ENCODE peak calls at places on chromosomes 4 and X, in seven cellular contexts. Z, Q, T, J, V, Y and E are unnamed samples.

GRCh38 chr4:138875886-138876608 is 139.5 kb upstream of the NOCT start:
- DNase-seq in V (peak), T (no peak), Z (no peak), J (no peak), Y (peak), Q (peak), E (no peak)

GRCh38 chr4:186948361-186949291 is 225.0 kb upstream of the FAT1 start:
- DNase-seq in J (no peak), T (no peak), V (no peak), Z (no peak), Y (no peak), Q (peak), E (no peak)

GRCh38 chr4:147839200-147839599 is 107.3 kb downstream of the ARHGAP10 start:
- DNase-seq in J (no peak), Y (no peak), T (no peak), V (no peak), Z (no peak), Q (no peak), E (no peak)

GRCh38 chr4:77154074-77154473 is 2.9 kb upstream of the CCNG2 start:
- DNase-seq in V (no peak), Z (no peak), Q (no peak), J (no peak), T (no peak), Y (no peak), E (no peak)

GRCh38 chrX:119981286-119982070 is 37.9 kb upstream of the NKAP start:
- DNase-seq in Q (peak), T (peak), J (peak), Y (peak), V (no peak), Z (no peak), E (no peak)

GRCh38 chrX:13716905-13717304 is 17.5 kb downstream of the TRAPPC2 start:
- DNase-seq in T (no peak), J (no peak), Q (no peak), Y (no peak), Z (no peak), V (no peak), E (no peak)

GRCh38 chr4:74033721-74034120 is 4.8 kb downstream of the CXCL3 start:
- DNase-seq in V (no peak), Q (no peak), J (no peak), T (no peak), Y (peak), Z (no peak), E (no peak)

GRCh38 chr4:16269742-16270522 is 43.7 kb upstream of the TAPT1 start:
- DNase-seq in J (no peak), T (no peak), Y (peak), Q (peak), Z (no peak), V (no peak), E (no peak)

GRCh38 chr4:114287079-114287696 is 307.7 kb upstream of the ARSJ start:
- DNase-seq in T (no peak), V (no peak), Z (no peak), J (no peak), Q (no peak), Y (peak), E (no peak)

GRCh38 chr4:170805352-170805751 is 715.6 kb upstream of the AADAT start:
- DNase-seq in T (no peak), V (no peak), Y (no peak), Z (no peak), Q (no peak), J (peak), E (no peak)

GRCh38 chr4:124337874-124338273 is 374.7 kb downstream of the ANKRD50 start:
- DNase-seq in Q (peak), J (no peak), V (no peak), T (no peak), Z (no peak), Y (no peak), E (no peak)

GRCh38 chrX:85808217-85808616 is 239.1 kb downstream of the CHM start:
- DNase-seq in T (no peak), Q (no peak), Z (no peak), J (no peak), Y (peak), V (no peak), E (no peak)

GRCh38 chrX:77918568-77918967 is 8.1 kb downstream of the ATP7A start:
- DNase-seq in J (no peak), T (no peak), Y (peak), Q (no peak), Z (no peak), V (no peak), E (no peak)

GRCh38 chr4:106495498-106495897 is 126.9 kb upstream of the GIMD1 start:
- DNase-seq in Q (no peak), Y (no peak), V (no peak), J (no peak), Z (no peak), T (peak), E (no peak)

GRCh38 chr4:71167083-71167482 is 171.7 kb upstream of the SLC4A4 start:
- DNase-seq in Y (no peak), Z (no peak), T (no peak), Q (no peak), J (no peak), V (no peak), E (no peak)

GRCh38 chr4:1047976-1048780 is 36.8 kb downstream of the FGFRL1 start:
- DNase-seq in Y (no peak), Q (no peak), V (no peak), T (no peak), J (peak), Z (peak), E (no peak)

GRCh38 chr4:39626913-39627312 is 11.8 kb downstream of the SMIM14 start:
- DNase-seq in V (no peak), Q (no peak), Y (no peak), Z (no peak), T (no peak), J (no peak), E (no peak)

GRCh38 chr4:6495736-6496135 is 23.3 kb upstream of the PPP2R2C start:
- DNase-seq in Y (no peak), J (no peak), V (no peak), T (no peak), Q (no peak), Z (no peak), E (peak)

GRCh38 chr4:47915378-47915777 is 995 bp upstream of the NFXL1 start:
- DNase-seq in Q (no peak), Y (no peak), J (no peak), V (no peak), T (no peak), Z (no peak), E (no peak)

GRCh38 chr4:47914219-47914925 is at the start of gene NFXL1:
- DNase-seq in Z (peak), Y (peak), V (peak), T (peak), Q (peak), J (peak), E (peak)

GRCh38 chr4:47913328-47913727 is 1.1 kb downstream of the NFXL1 start:
- DNase-seq in T (no peak), Y (peak), Z (no peak), J (no peak), Q (peak), V (no peak), E (no peak)

GRCh38 chr4:47913858-47914218 is 545 bp downstream of the NFXL1 start:
- DNase-seq in V (no peak), Q (peak), Z (peak), Y (peak), T (peak), J (peak), E (no peak)

GRCh38 chr4:47914926-47915237 is 499 bp upstream of the NFXL1 start:
- DNase-seq in Y (no peak), Q (no peak), Z (no peak), T (no peak), V (no peak), J (no peak), E (no peak)
- H3K4me3 ChIP-seq in Y (peak), Q (peak), Z (peak), T (peak), V (peak), J (peak), E (peak)

GRCh38 chr4:38572798-38573197 is 91.2 kb upstream of the KLF3 start:
- DNase-seq in J (no peak), V (no peak), Q (no peak), Y (peak), T (no peak), Z (no peak), E (no peak)

GRCh38 chr4:38574559-38575333 is 89.3 kb upstream of the KLF3 start:
- DNase-seq in T (no peak), Q (no peak), J (no peak), V (no peak), Z (no peak), Y (no peak), E (no peak)

GRCh38 chr4:38581708-38582107 is 82.3 kb upstream of the KLF3 start:
- DNase-seq in J (no peak), Q (no peak), V (no peak), Z (no peak), T (no peak), Y (no peak), E (no peak)

GRCh38 chr4:38577482-38577881 is 86.5 kb upstream of the KLF3 start:
- DNase-seq in Q (no peak), Y (no peak), T (no peak), Z (no peak), V (no peak), J (no peak), E (no peak)

DNA sequence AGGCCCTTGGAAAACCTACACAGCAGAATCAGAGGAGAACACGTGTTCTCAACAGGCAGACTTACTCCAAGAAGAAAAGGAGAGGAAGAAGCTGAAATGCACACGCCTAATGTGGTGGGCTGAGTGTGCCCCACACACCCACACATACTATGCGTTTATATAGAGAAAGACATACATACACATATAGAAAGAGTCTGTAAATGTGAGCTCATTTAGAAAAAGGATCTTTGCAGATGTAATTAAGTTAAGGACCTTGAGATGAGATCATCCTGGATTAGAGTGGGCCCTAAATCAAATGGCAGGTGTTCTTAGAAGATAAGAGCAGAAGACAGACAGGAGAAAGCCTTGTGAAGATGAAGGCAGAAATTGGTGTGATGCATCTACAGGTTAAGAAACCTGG is 87.2 kb upstream of the KLF3 start:
- DNase-seq in V (no peak), T (no peak), J (peak), Y (no peak), Q (no peak), Z (no peak), E (no peak)
- H3K4me3 ChIP-seq in V (no peak), T (no peak), J (no peak), Y (no peak), Q (no peak), Z (no peak), E (no peak)

DNA sequence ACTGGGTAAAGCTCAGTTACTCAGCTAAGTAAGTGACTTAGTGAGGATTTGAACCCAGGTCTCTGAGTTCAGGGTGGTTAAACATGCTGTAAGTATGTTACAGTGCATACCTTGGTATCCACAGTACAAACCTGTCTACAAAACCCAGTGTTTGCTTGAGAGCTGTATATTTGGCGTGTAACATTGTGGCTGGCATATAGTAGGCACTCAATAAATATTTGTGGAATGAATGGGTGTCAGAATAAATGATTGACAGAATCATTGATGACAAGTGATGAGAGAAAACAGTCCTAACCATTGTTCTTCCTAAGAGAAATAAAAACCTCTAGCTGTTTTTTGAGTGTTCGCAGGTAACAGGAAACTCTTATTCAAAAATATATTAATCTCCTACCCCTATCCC is 79.7 kb upstream of the BCOR start:
- DNase-seq in J (no peak), Z (no peak), V (no peak), T (no peak), Q (no peak), Y (no peak), E (no peak)
- H3K4me3 ChIP-seq in J (peak), Z (peak), V (no peak), T (no peak), Q (no peak), Y (no peak), E (peak)

DNA sequence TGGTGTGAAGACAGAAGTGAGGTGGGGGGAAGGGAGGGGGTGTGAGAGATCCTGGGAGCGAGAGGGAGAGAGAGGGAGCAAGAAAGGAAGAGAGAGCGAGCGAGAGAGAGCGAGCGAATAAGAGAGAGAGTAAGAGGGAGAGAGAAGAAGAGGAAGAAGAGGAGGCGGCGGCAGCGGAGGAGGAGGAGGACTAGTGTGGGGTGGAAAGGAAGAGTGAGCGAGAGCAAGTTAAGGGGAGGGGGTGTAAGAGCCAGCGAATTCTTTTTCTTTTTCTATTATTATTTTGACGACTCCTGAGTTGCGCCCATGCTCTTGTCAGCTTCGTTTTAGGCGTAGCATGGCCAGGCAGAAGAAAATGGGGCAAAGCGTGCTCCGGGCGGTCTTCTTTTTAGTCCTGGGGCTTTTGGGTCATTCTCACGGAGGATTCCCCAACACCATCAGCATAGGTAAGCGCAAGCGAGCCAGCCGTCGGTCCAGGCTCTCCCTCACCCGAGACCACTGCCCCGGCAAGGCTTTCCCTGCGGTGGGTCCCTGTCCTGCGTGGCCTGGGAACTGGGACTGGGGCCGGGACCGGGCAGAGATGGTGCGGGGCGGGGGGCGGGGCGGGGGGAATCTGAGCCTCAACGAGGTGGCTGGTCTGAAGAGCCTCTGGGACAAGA is at the start of gene GRIA3:
- DNase-seq in Y (peak), V (no peak), Q (peak), J (peak), Z (no peak), T (no peak), E (no peak)
- H3K4me3 ChIP-seq in Y (peak), V (no peak), Q (peak), J (peak), Z (peak), T (peak), E (peak)

DNA sequence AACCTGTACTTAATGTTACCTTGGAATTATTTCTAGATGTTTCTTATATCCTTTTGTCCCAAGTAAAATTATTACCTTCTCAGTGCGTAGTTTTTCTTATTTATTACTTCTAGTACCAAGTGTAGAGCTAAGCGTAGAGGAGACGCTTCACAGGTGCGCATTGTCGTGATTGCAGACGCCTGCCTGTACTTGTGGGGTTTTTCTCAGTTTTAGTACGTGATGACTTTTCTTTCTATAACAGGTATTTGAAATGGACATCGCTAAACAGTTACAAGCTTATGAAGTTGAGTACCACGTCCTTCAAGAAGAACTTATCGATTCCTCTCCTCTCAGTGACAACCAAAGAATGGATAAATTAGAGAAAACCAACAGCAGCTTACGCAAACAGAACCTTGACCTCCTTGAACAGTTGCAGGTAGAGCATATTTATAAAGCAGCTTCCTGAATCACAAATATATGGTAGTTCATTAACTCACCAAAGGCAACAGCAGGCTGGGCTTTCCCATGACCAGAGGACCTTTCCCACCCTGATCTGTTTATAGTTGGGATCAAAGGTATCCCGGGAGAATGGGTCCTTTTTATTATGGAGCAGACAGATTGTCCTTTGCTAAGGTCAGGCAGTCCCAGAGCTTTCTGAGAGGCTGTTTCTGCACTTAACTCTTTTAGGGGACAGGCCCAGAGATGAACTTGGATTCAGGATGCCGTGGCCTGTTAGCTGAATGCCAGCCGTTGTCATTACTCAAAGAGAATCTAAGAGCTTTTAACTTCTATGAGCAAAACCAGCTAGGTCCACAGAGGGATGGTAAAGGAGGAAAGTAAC is 172.9 kb downstream of the PTTG2 start:
- DNase-seq in J (no peak), Z (no peak), T (no peak), Y (no peak), V (no peak), Q (peak), E (no peak)
- H3K4me3 ChIP-seq in J (no peak), Z (no peak), T (no peak), Y (no peak), V (no peak), Q (no peak), E (no peak)

GRCh38 chr4:13543648-13544555 is at the start of gene NKX3-2:
- DNase-seq in Y (peak), Z (no peak), T (peak), Q (peak), J (no peak), V (no peak), E (peak)
- H3K4me3 ChIP-seq in Y (peak), Z (peak), T (peak), Q (peak), J (peak), V (peak), E (peak)

DNA sequence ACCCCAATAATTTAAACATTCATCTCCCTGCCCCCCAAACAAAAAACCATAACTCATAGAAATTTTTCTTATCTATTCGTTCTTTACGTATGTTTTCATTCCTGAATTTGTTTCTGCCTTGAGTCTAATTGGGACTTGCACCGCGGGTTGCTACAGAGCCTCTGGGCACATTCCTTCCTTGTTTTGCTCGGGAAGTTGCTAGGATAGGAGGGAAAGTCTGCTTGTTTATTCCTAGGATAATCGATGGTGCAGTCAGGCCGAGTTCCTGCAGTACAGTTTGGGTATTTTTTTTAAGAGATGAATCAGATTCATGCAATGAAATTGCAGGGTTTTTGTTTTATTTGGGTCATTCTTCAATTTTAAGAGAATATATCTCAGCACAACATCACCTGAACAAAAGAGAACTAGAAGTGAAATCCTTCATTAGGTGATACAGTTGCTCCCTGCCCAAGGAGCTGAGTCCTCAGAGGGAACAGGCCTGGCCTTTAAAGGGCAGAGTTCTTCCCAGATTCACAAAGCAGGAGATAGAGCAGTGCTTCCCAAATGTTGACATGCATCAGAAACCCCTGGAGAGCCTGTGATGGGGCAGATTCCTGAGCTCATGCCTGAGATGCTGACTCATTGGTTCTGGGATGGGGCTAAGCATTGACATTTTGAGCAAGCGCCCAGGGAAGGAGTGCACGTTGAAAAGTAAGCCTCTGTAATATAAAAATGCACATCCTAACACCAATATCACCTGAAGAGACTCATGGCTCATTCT is 114.9 kb upstream of the FAM9B start:
- DNase-seq in Y (peak), T (peak), Z (no peak), V (no peak), Q (peak), J (no peak), E (no peak)
- H3K4me3 ChIP-seq in Y (no peak), T (no peak), Z (no peak), V (no peak), Q (no peak), J (no peak), E (no peak)

DNA sequence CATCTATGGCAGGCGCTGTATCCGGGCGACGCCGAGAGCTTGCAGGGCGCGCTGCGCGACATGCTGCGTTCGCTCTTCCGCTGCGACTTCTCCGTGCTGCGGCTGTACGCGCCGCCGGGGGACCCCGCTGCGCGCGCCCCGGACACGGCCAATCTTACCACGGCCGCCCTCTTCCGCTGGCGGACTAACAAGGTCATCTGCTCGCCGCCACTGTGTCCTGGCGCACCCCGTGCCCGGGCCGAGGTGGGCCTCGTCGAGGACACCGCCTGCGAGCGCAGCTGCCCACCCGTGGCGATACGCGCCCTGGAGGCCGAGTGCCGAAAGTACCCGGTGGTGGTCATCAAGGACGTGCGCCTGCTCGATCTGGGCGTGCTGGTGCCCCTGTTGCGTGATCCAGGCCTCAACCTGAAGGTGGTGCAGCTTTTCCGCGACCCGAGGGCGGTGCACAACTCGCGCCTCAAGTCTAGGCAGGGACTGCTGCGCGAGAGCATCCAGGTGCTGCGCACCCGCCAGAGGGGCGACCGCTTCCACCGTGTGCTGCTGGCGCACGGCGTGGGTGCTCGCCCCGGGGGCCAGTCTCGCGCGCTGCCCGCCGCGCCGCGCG is 874 bp downstream of the CHST7 start:
- DNase-seq in Q (peak), Y (peak), J (peak), V (no peak), Z (no peak), T (peak), E (no peak)
- H3K4me3 ChIP-seq in Q (peak), Y (peak), J (peak), V (peak), Z (peak), T (peak), E (peak)